ENCODE peak calls at places on chromosomes 11 and 22, in six cellular contexts. F is WERI-Rb-1, J is HL-60, I is cardiac muscle cell, S is MM.1S, Y is lung. T is an unnamed sample.

GRCh38 chr11:65380460-65381126 is 1.9 kb downstream of the SLC25A45 start:
- DNase-seq in F (no peak), J (no peak), I (no peak), S (no peak), Y (no peak), T (no peak)

GRCh38 chr11:92154611-92155010 is 70.0 kb upstream of the FAT3 start:
- DNase-seq in F (no peak), J (no peak), I (no peak), S (no peak), Y (no peak), T (no peak)

GRCh38 chr11:101390539-101390938 is 193.3 kb downstream of the TRPC6 start:
- DNase-seq in F (no peak), J (no peak), I (peak; percentile 3), S (no peak), Y (no peak), T (no peak)

GRCh38 chr22:33569547-33569946 is 350.7 kb downstream of the LARGE1 start:
- DNase-seq in F (peak; percentile 73), J (no peak), I (peak; percentile 15), S (no peak), Y (no peak), T (no peak)

GRCh38 chr11:3107608-3108182 is 50.5 kb upstream of the CARS1 start:
- DNase-seq in F (no peak), J (no peak), I (no peak), S (no peak), Y (no peak), T (no peak)

GRCh38 chr11:128471138-128471661 is 116.2 kb downstream of the ETS1 start:
- DNase-seq in F (no peak), J (no peak), I (no peak), S (peak; percentile 81), Y (no peak), T (peak; percentile 51)

GRCh38 chr11:46216040-46216764 is 61.3 kb upstream of the CREB3L1 start:
- DNase-seq in F (no peak), J (no peak), I (no peak), S (peak; percentile 9), Y (no peak), T (no peak)

GRCh38 chr22:25172153-25172552 is 27.5 kb upstream of the CRYBB3 start:
- DNase-seq in F (peak; percentile 52), J (no peak), I (no peak), S (no peak), Y (no peak), T (no peak)

GRCh38 chr11:122786896-122787295 is 51.4 kb upstream of the CRTAM start:
- DNase-seq in F (no peak), J (no peak), I (no peak), S (no peak), Y (no peak), T (no peak)

GRCh38 chr11:19660076-19660475 is 52.6 kb upstream of the NAV2 start:
- DNase-seq in F (no peak), J (no peak), I (no peak), S (peak; percentile 88), Y (no peak), T (peak; percentile 2)

GRCh38 chr11:7688238-7688826 is 15.0 kb upstream of the CYB5R2 start:
- DNase-seq in F (no peak), J (peak; percentile 4), I (peak; percentile 55), S (peak; percentile 38), Y (no peak), T (no peak)

GRCh38 chr11:76694664-76695063 is 24.1 kb upstream of the LRRC32 start:
- DNase-seq in F (no peak), J (no peak), I (no peak), S (no peak), Y (no peak), T (no peak)

DNA sequence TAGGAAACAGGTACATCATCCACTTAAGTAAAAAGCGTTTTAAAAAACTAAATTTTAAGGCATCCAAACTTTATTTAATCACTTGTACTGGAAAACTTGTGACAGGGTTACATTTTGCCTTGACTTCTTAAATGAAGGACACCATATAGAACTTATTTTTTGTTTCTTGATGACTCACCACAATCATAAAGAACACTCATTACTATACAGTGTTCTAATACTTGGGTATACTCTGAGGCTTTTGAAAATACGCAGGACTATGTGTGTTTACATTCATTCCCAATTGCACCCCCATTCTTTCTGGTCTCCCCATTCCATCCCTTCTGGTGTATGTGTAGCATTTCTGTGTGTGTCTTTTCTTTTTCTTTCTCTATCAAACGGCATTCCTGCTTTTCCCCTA is 69.9 kb downstream of the ZBTB44 start:
- DNase-seq in F (no peak), J (no peak), I (no peak), S (no peak), Y (no peak), T (no peak)
- H3K27ac ChIP-seq in F (no peak overlapping the region), J (no peak overlapping the region), I (no peak overlapping the region), S (no peak overlapping the region), Y (no peak overlapping the region), T (no peak overlapping the region)

GRCh38 chr11:116700586-116701220 is 72.1 kb downstream of the BUD13 start:
- DNase-seq in F (no peak), J (no peak), I (no peak), S (no peak), Y (no peak), T (no peak)

GRCh38 chr11:116702772-116703360 is 69.9 kb downstream of the BUD13 start:
- DNase-seq in F (no peak), J (no peak), I (no peak), S (no peak), Y (no peak), T (no peak)

GRCh38 chr11:116701876-116702275 is 70.9 kb downstream of the BUD13 start:
- DNase-seq in F (no peak), J (no peak), I (no peak), S (no peak), Y (no peak), T (no peak)

GRCh38 chr11:116701297-116701801 is 71.4 kb downstream of the BUD13 start:
- DNase-seq in F (no peak), J (no peak), I (no peak), S (no peak), Y (no peak), T (no peak)

DNA sequence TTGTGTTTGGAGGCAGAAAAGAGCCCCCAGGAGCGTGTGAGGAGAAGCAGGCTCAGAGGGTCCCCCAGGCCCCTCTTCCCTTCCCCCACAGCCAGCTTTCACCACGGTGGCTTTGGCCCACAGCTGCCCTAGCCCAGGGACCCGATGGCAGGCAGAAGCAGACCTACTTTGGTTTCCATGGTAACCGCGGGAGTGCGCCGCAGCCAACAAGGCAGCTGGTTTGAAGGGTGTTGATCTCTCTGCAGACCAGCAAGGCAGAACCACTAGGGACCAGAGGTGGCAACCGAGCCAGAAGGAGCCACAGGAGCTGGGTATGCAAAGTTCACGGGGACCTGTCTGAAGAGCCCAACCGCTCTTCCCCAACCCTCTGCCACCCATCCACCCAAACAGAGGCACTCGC is 69.4 kb downstream of the BUD13 start:
- DNase-seq in F (peak; percentile 58), J (no peak), I (peak; percentile 48), S (no peak), Y (no peak), T (no peak)
- TF ChIP-seq CTCF in F (no peak), J (no peak), I (no peak), S (no peak), Y (no peak), T (no peak)

GRCh38 chr11:44303401-44303938 is 6.5 kb downstream of the ALX4 start:
- DNase-seq in F (no peak), J (no peak), I (no peak), S (no peak), Y (no peak), T (no peak)

GRCh38 chr11:44305643-44306468 is 4.1 kb downstream of the ALX4 start:
- DNase-seq in F (no peak), J (no peak), I (no peak), S (peak; percentile 69), Y (peak; percentile 38), T (no peak)

GRCh38 chr11:44306469-44307244 is 3.3 kb downstream of the ALX4 start:
- DNase-seq in F (no peak), J (no peak), I (no peak), S (no peak), Y (no peak), T (no peak)

GRCh38 chr11:44304091-44305084 is 5.6 kb downstream of the ALX4 start:
- DNase-seq in F (peak; percentile 27), J (no peak), I (no peak), S (no peak), Y (no peak), T (no peak)

GRCh38 chr11:44305149-44305642 is 4.7 kb downstream of the ALX4 start:
- DNase-seq in F (no peak), J (no peak), I (no peak), S (no peak), Y (no peak), T (no peak)
- H3K27me3 ChIP-seq in F (peaks cover 96% of the 10 kb centered on the region), J (peaks cover 79% of the 10 kb centered on the region), I (peaks cover 100% of the 10 kb centered on the region), S (peaks cover 72% of the 10 kb centered on the region), Y (peaks cover 4% of the 10 kb centered on the region), T (peaks cover 92% of the 10 kb centered on the region)

DNA sequence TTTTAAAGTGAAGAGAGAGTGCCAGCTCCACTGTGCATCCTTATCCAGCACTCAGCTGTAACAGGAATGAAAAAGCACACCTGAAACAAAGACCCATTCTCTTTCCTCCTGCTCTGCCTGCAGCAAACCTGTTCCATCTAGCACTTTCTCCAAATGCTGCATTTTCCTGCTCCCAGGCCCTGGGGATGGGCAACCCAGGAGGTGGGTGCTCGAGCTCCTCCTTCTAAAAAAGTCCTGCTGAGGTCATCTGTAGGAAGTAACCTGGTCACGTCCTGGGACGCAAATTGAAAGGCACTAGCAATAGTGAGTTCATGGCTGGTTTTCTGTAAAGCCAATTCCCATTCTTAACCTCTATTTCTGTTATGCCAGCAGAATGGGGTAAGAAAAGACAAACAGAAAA is 173.7 kb downstream of the MAML2 start:
- DNase-seq in F (no peak), J (no peak), I (no peak), S (no peak), Y (no peak), T (no peak)
- H3K27ac ChIP-seq in F (no peak overlapping the region), J (no peak overlapping the region), I (no peak overlapping the region), S (no peak overlapping the region), Y (no peak overlapping the region), T (no peak overlapping the region)

GRCh38 chr11:69718147-69718546 is 14.3 kb upstream of the FGF19 start:
- DNase-seq in F (peak; percentile 94), J (no peak), I (peak; percentile 82), S (no peak), Y (no peak), T (no peak)
- TF ChIP-seq CTCF in F (peak; percentile 90), J (no peak), I (peak; percentile 68), S (peak; percentile 31), Y (no peak), T (no peak)

GRCh38 chr11:17551347-17552040 is 4.4 kb downstream of the OTOG start:
- DNase-seq in F (no peak), J (no peak), I (no peak), S (no peak), Y (no peak), T (no peak)
- H3K27me3 ChIP-seq in F (no peaks in the 10 kb centered on the region), J (peaks cover 3% of the 10 kb centered on the region), I (no peaks in the 10 kb centered on the region), S (peaks cover 7% of the 10 kb centered on the region), Y (no peaks in the 10 kb centered on the region), T (peaks cover 14% of the 10 kb centered on the region)

GRCh38 chr22:45334528-45334927 is 24.8 kb downstream of the FAM118A start:
- DNase-seq in F (no peak), J (no peak), I (no peak), S (no peak), Y (no peak), T (no peak)
- H3K27ac ChIP-seq in F (no peak overlapping the region), J (no peak overlapping the region), I (peak overlapping the region; percentile 71), S (no peak overlapping the region), Y (peak overlapping the region; percentile 76), T (no peak overlapping the region)

GRCh38 chr11:64007629-64008282 is 21.5 kb downstream of the OTUB1 start:
- DNase-seq in F (peak; percentile 87), J (no peak), I (peak; percentile 90), S (no peak), Y (peak; percentile 76), T (no peak)
- TF ChIP-seq CTCF in F (no peak), J (no peak), I (peak; percentile 34), S (no peak), Y (no peak), T (no peak)

T was measured in CD4-positive, alpha-beta T cell.